ENCODE peak calls at places on chromosome 1, in seven cellular contexts. S is neural crest cell, J is brain microvascular endothelial cell, O is OCI-LY7, M is stomach, P is tibial artery, Z is heart right ventricle. K is an unnamed sample.

GRCh38 chr1:51897699-51898031 is 19.1 kb upstream of the NRDC start:
- DNase-seq in P (no peak), M (no peak), O (no peak), J (peak; percentile 77), S (no peak), Z (no peak), K (no peak)

GRCh38 chr1:117067528-117068370 is 7.6 kb downstream of the TTF2 start:
- DNase-seq in S (peak; percentile 49), M (peak; percentile 65), O (peak; percentile 41), Z (no peak), J (peak; percentile 51), P (no peak), K (no peak)

GRCh38 chr1:206556748-206557635 is 49.7 kb downstream of the RASSF5 start:
- DNase-seq in P (peak; percentile 86), S (peak; percentile 57), J (peak; percentile 9), M (peak; percentile 82), O (peak; percentile 88), Z (peak; percentile 83), K (peak; percentile 83)

GRCh38 chr1:209428241-209428921 is 155.1 kb upstream of the CAMK1G start:
- DNase-seq in M (no peak), S (no peak), J (no peak), O (no peak), Z (no peak), P (no peak), K (no peak)

GRCh38 chr1:242811092-242811840 is 286.8 kb upstream of the PLD5 start:
- DNase-seq in P (no peak), S (no peak), M (no peak), O (no peak), Z (no peak), J (peak; percentile 59), K (no peak)

GRCh38 chr1:39898648-39899603 is 2.8 kb downstream of the MYCL start:
- DNase-seq in M (peak; percentile 80), S (peak; percentile 74), P (no peak), J (peak; percentile 73), Z (no peak), O (peak; percentile 31), K (no peak)

GRCh38 chr1:212621043-212621829 is 12.7 kb downstream of the ATF3 start:
- DNase-seq in O (no peak), Z (no peak), S (no peak), P (no peak), J (no peak), M (no peak), K (no peak)

GRCh38 chr1:20278692-20279130 is 12.0 kb upstream of the VWA5B1 start:
- DNase-seq in P (no peak), M (no peak), Z (no peak), S (no peak), O (peak; percentile 60), J (no peak), K (no peak)

GRCh38 chr1:15916417-15916816 is 59.5 kb downstream of the ZBTB17 start:
- DNase-seq in S (no peak), M (no peak), Z (no peak), O (no peak), J (peak; percentile 16), P (no peak), K (no peak)

GRCh38 chr1:247548092-247548491 is 842 bp upstream of the GCSAML start:
- DNase-seq in Z (no peak), S (no peak), J (no peak), O (no peak), M (no peak), P (no peak), K (no peak)

GRCh38 chr1:218346391-218347204 is 1.5 kb downstream of the TGFB2 start:
- DNase-seq in P (peak; percentile 68), M (no peak), J (no peak), S (peak; percentile 8), O (no peak), Z (peak; percentile 26), K (peak; percentile 32)

GRCh38 chr1:84776639-84777038 is 86.4 kb upstream of the SSX2IP start:
- DNase-seq in Z (no peak), J (no peak), M (no peak), P (no peak), S (no peak), O (no peak), K (no peak)

GRCh38 chr1:113647121-113647520 is 112.2 kb downstream of the PHTF1 start:
- DNase-seq in J (no peak), O (no peak), S (no peak), M (no peak), P (no peak), Z (no peak), K (no peak)

GRCh38 chr1:116518400-116518799 is 52.4 kb downstream of the CD58 start:
- DNase-seq in J (no peak), S (no peak), O (no peak), M (no peak), Z (no peak), P (no peak), K (no peak)

GRCh38 chr1:233294991-233295774 is at the start of gene PCNX2:
- DNase-seq in M (peak; percentile 67), S (peak; percentile 38), J (peak; percentile 56), O (peak; percentile 81), Z (peak; percentile 28), P (no peak), K (peak; percentile 41)

GRCh38 chr1:10901091-10901893 is 104.8 kb upstream of the CASZ1 start:
- DNase-seq in M (peak; percentile 54), P (no peak), O (no peak), S (no peak), J (no peak), Z (no peak), K (no peak)

GRCh38 chr1:92909321-92909720 is 51.9 kb downstream of the DIPK1A start:
- DNase-seq in S (no peak), P (no peak), J (peak; percentile 84), O (no peak), M (no peak), Z (no peak), K (no peak)

GRCh38 chr1:226109829-226110248 is 47.3 kb downstream of the H3-3A start:
- DNase-seq in P (peak; percentile 93), O (peak; percentile 72), M (peak; percentile 88), S (peak; percentile 80), J (peak; percentile 72), Z (peak; percentile 90), K (peak; percentile 90)
- TF ChIP-seq CTCF in P (peak; percentile 41), O (no peak), M (no peak), S (peak; percentile 36), J (peak; percentile 8), Z (no peak), K (no peak)

DNA sequence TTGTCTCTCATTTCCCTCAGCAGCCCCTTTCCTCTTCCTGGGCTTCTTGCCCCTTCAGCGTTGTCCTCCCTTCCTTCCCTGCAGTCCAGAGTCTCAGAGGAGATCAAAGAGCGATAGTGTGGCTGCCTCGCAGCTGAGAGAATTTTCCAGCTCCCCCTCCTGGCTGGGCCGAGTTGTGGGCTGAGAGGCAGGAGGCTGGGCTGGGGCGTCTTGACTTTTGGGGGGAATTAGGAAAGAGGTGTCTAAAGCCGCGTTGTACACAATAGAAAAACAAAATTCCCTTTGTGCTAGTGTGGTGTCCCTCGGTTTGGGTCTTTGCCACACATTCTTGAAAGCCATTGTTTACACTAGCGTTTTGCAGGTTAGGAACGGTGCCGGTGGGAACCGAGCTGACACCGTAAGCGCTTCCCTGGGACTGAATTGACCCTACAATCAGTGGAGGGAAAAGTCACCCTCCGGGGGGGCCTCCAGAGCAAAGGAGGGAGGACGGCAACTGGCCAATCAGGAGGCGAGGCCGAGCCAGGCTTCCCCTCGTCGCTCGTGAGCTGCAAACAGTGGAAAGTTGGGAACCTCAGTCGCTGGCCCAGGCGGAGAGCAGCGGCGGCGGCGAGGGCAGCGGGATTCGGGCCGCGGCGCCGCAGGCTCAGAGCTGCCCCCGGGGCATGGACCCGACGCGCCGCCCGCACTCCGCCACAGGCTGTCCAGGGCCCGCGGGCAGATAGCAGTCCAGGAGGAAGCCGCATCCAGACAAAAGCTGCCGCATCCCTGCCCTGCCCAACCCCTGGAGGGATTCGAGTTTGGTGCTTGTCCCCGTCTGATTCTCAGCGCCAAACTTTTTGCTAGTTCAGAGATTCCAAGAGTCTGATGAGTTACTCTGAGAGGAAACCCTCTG is at the start of gene HMCN1:
- DNase-seq in M (peak; percentile 58), J (peak; percentile 34), S (peak; percentile 59), Z (peak; percentile 82), O (no peak), P (peak; percentile 89), K (peak; percentile 15)
- TF ChIP-seq CTCF in M (no peak), J (peak; percentile 74), S (peak; percentile 56), Z (peak; percentile 18), O (peak; percentile 12), P (no peak), K (no peak)

GRCh38 chr1:33118274-33118673 is 37.3 kb downstream of the AZIN2 start:
- DNase-seq in Z (no peak), J (no peak), P (no peak), M (no peak), O (no peak), S (no peak), K (no peak)

GRCh38 chr1:33120436-33121231 is 39.7 kb downstream of the AZIN2 start:
- DNase-seq in P (no peak), J (no peak), O (no peak), Z (no peak), S (no peak), M (no peak), K (no peak)

GRCh38 chr1:33121728-33122127 is 40.8 kb downstream of the AZIN2 start:
- DNase-seq in P (no peak), Z (no peak), S (no peak), O (no peak), M (no peak), J (no peak), K (no peak)

GRCh38 chr1:33119050-33119449 is 38.1 kb downstream of the AZIN2 start:
- DNase-seq in P (no peak), O (no peak), S (no peak), Z (no peak), J (no peak), M (no peak), K (no peak)

DNA sequence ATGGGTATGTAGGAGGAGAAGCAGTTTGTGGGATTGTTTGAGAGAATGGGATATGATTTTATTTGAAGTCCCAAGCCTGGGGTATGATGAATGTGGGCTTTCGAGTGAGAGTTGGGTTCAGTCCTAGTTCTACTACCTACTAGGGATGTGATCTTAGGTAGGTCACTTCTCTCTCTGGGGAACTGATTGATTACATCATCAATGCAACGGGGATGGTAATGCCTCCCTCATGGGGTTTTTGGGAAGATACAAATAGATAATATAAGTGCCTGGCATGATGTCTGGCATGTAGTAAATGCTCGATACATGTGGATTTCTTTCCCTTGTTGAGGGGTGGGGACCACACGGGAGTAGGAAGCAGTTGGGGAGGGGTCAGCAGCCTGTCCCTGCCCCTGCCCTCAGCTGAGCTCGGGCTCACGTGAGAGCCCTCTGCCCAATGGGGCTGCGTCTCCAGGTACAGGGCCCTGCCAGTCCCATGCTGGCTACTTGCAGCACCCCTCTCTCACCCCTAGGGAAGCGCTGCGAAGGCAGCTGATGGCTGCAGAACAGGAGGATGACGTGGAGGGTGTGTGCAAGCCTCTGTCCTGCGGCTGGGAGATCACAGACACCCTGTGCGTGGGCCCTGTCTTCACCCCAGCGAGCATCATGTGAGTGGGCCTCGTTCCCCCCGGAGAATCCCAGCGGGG is 38.7 kb downstream of the AZIN2 start:
- DNase-seq in P (no peak), Z (no peak), J (no peak), M (no peak), S (no peak), O (peak; percentile 24), K (no peak)
- TF ChIP-seq CTCF in P (no peak), Z (no peak), J (peak; percentile 56), M (no peak), S (no peak), O (no peak), K (no peak)

DNA sequence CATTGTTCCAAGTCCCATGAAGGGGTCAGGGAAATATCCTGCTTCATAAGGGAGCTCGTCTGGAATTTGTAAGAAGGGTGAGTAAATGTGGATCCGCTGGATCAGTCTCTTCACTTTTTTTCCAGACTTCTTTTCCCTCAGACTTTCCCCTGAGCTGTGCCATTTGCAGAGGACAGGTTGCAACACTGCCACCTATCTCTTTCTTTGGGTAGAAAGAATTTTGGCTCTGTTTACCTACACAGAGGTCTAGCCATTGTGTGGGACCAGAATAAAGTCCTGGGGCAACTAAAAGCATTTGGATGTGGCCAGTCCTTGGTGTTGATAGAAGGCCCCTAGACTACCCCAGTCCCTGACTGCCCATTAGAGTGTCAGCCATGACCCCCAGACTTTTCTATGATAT is 1146.7 kb upstream of the PRMT6 start:
- DNase-seq in S (no peak), P (no peak), M (no peak), O (no peak), Z (no peak), J (no peak), K (no peak)
- TF ChIP-seq CTCF in S (no peak), P (no peak), M (no peak), O (peak; percentile 46), Z (no peak), J (no peak), K (no peak)